ENCODE peak calls at places on chromosomes 16 and 17, in nine cellular contexts. C is adrenal gland, D is lower leg skin, X is stomach, T is Peyer's patch, Z is esophagus muscularis mucosa, P is body of pancreas, Y is A549, O is breast epithelium. L is an unnamed sample.

GRCh38 chr17:1713878-1714487 is 3.8 kb upstream of the TLCD2 start:
- DNase-seq in C (peak), D (peak), X (peak), T (no peak), Z (no peak), P (peak), Y (peak), O (no peak), L (no peak)

GRCh38 chr17:65055708-65056638 is 567 bp downstream of the GNA13 start:
- DNase-seq in C (peak), D (peak), X (peak), T (peak), Z (no peak), P (peak), Y (peak), O (peak), L (no peak)

GRCh38 chr17:66387391-66387981 is 85.1 kb downstream of the PRKCA start:
- DNase-seq in C (no peak), D (no peak), X (no peak), T (no peak), Z (no peak), P (no peak), Y (no peak), O (no peak), L (no peak)

GRCh38 chr17:68600881-68601564 is at the start of gene FAM20A:
- DNase-seq in C (peak), D (peak), X (peak), T (no peak), Z (peak), P (peak), Y (peak), O (no peak), L (peak)

GRCh38 chr17:3888343-3889171 is 4.3 kb downstream of the CAMKK1 start:
- DNase-seq in C (peak), D (peak), X (peak), T (no peak), Z (no peak), P (peak), Y (no peak), O (peak), L (no peak)

GRCh38 chr16:55622930-55623561 is 32.7 kb upstream of the SLC6A2 start:
- DNase-seq in C (peak), D (no peak), X (no peak), T (no peak), Z (peak), P (peak), Y (peak), O (no peak), L (no peak)

GRCh38 chr16:46558018-46558417 is 63.2 kb downstream of the SHCBP1 start:
- DNase-seq in C (no peak), D (no peak), X (no peak), T (no peak), Z (no peak), P (no peak), Y (no peak), O (no peak), L (no peak)

GRCh38 chr17:49191407-49191916 is 18.9 kb downstream of the GNGT2 start:
- DNase-seq in C (no peak), D (no peak), X (no peak), T (no peak), Z (no peak), P (no peak), Y (no peak), O (no peak), L (no peak)

GRCh38 chr16:68079616-68080344 is 5.4 kb upstream of the NFATC3 start:
- DNase-seq in C (peak), D (peak), X (peak), T (peak), Z (peak), P (peak), Y (no peak), O (no peak), L (no peak)

GRCh38 chr17:7835818-7836595 is 2.0 kb downstream of the KDM6B start:
- DNase-seq in C (peak), D (peak), X (peak), T (peak), Z (peak), P (peak), Y (peak), O (peak), L (no peak)
- TF ChIP-seq POLR2A in C (peak), D (no peak), X (peak), T (peak), Z (no peak), P (peak), Y (peak), O (no peak), L (no peak)

DNA sequence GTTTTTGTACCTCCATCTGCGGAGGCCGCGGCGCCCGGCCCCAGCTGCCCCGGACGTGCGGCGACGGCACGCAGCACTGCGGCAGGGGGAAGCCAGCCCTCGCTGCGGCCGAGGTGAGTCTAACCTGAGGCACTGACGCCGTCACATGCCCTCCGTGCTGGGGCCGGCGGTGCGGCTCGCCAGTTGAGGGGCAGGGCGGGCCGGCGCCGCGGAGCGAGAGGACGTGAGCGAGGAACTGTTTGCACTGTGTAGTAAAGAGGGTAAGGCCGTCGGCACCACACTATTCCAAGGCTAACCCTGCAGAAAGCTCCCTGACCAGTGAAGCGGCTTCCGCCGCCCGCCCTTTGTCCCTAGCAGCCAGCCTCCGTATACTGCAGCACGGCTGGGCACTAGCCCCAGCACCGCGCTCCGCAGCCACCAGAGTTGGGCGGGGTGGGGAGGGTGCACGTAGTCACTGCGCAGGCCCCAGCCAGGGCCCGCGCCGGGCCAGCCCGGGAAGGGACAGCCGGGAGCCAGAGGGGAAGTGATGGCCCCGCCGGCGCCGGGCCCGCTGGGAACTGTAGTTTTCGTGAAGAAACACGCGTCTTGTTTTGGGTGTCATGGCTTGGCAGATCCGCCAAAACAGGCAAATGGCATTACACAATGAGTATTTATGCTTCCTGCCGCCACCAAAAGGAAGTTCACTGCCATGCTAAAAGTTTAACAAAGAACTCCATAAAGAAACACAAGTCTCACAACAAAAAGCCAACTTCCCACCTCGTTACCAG is 580 bp upstream of the KANSL1 start:
- DNase-seq in C (peak), D (peak), X (peak), T (peak), Z (peak), P (peak), Y (peak), O (peak), L (peak)
- TF ChIP-seq POLR2A in C (peak), D (peak), X (peak), T (peak), Z (peak), P (peak), Y (peak), O (peak), L (peak)

GRCh38 chr16:85390511-85391174 is 222.5 kb upstream of the GSE1 start:
- DNase-seq in C (peak), D (peak), X (peak), T (peak), Z (peak), P (peak), Y (peak), O (peak), L (no peak)
- TF ChIP-seq POLR2A in C (peak), D (no peak), X (no peak), T (peak), Z (no peak), P (no peak), Y (no peak), O (no peak), L (no peak)

GRCh38 chr16:57187508-57187854 is 1.4 kb downstream of the RSPRY1 start:
- DNase-seq in C (no peak), D (no peak), X (no peak), T (no peak), Z (no peak), P (peak), Y (peak), O (no peak), L (no peak)

GRCh38 chr16:57186630-57187507 is 740 bp downstream of the RSPRY1 start:
- DNase-seq in C (peak), D (no peak), X (no peak), T (peak), Z (no peak), P (peak), Y (peak), O (no peak), L (no peak)

GRCh38 chr16:57184890-57185445 is 871 bp downstream of the PSME3IP1 start:
- DNase-seq in C (no peak), D (no peak), X (no peak), T (no peak), Z (no peak), P (no peak), Y (no peak), O (no peak), L (no peak)

GRCh38 chr16:57185446-57185944 is 344 bp downstream of the PSME3IP1 start:
- DNase-seq in C (peak), D (peak), X (peak), T (no peak), Z (no peak), P (peak), Y (peak), O (peak), L (no peak)

DNA sequence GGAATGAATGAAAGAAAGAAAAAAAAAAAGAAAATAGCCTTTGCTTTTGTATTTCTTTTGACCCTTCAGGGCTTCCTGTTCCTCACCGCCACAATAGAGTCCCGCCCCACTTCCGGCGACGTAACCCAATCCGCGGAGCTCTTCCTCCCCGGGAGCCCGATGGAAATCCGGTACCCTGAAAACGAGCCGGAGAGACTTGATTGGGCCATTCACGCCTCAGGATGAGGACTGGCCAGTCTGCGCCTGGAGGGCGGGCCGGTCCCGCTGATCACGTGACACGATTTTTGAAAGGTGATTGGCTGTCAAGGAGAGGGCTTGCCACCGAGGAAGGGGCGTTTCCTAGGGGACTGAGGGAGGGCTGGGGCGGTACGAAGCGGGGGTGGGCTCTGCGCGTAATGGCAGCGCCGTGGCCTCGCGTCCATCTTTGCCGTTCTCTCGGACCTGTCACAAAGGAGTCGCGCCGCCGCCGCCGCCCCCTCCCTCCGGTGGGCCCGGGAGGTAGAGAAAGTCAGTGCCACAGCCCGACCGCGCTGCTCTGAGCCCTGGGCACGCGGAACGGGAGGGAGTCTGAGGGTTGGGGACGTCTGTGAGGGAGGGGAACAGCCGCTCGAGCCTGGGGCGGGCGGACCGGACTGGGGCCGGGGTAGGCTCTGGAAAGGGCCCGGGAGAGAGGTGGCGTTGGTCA is at the start of the genes PSME3IP1 and RSPRY1:
- DNase-seq in C (peak), D (peak), X (peak), T (peak), Z (peak), P (peak), Y (peak), O (peak), L (peak)
- TF ChIP-seq POLR2A in C (peak), D (peak), X (peak), T (peak), Z (peak), P (peak), Y (peak), O (peak), L (peak)

GRCh38 chr16:69131167-69131748 is 1.1 kb downstream of the CHTF8 start:
- DNase-seq in C (no peak), D (no peak), X (no peak), T (peak), Z (no peak), P (peak), Y (peak), O (no peak), L (no peak)

GRCh38 chr16:69133555-69133954 is 1.1 kb downstream of the UTP4 start:
- DNase-seq in C (no peak), D (no peak), X (no peak), T (no peak), Z (no peak), P (no peak), Y (no peak), O (no peak), L (no peak)

GRCh38 chr16:69132424-69133252 is at the start of the genes CHTF8 and UTP4:
- DNase-seq in C (peak), D (peak), X (peak), T (peak), Z (peak), P (peak), Y (peak), O (peak), L (peak)

GRCh38 chr16:69130461-69130860 is 1.9 kb downstream of the CHTF8 start:
- DNase-seq in C (no peak), D (no peak), X (no peak), T (no peak), Z (no peak), P (no peak), Y (no peak), O (no peak), L (no peak)

DNA sequence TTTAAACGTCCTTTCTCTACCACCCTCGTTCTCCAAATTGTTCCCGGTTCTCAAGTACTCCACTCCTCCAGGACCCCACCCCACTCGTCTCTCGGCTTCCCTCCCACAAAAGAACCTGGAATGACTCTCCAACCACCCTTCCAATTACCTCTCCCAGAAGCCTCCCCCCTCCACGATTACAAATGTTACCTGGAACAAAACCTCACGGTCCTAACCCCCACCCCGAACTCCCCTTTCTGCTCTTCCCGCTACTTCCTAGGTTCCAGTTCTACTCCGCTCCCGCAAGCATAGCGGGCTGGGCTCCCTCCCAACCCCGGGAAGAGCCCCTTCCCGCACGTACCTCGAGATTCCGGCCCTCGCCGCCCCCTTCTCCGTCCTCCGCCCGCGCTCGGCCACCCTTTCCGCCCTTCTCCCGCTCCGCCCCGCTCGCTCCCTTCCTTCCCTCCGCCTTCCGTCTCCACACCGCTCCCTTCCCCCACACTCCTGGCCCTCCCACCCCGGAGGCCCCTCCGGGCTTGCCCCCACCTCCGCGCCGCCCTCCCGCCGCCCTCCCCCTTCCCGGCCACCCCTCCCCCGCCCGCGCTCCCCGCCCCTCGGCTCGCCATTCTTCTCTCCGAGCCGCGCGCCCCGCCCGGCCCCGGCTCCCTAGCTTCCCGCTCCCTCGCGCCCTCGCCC is 502 bp downstream of the CHTF8 start:
- DNase-seq in C (peak), D (peak), X (peak), T (peak), Z (no peak), P (peak), Y (peak), O (peak), L (peak)
- TF ChIP-seq POLR2A in C (no peak), D (no peak), X (no peak), T (no peak), Z (no peak), P (no peak), Y (peak), O (no peak), L (no peak)

DNA sequence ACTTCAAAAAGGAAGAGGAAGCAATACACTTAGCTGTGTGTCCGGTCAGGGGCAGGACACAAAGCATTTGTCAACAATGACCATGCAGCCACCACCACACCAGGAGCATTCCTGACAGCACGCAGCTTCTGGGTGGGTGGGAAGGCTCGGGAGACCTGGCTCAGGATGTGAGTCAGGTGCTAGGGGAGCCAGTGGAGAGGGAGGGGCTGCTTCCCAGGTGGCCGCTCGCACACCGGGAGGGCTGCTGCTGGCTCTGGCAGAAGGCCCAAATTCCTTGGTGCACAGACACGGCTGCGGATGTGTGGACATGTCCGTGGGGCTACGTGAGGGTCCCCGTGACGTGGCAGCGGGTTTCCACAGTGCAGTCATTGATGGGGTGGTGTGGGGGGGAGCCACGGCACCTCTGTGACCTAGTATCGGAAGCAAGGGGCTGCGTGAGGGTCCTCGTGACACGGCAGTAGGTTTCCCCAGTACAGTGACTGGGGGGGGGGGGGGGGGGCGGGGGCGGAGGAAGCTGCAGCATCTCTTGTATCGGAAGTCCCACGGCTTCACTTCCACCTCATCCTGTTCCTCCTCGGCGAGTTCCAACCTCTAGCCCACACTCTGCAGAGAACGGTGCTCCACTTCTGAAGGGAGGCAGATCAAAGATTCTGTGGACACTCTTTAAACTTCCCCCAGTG is 112.8 kb downstream of the ZNF778 start:
- DNase-seq in C (peak), D (no peak), X (peak), T (no peak), Z (no peak), P (peak), Y (peak), O (no peak), L (no peak)
- TF ChIP-seq POLR2A in C (no peak), D (no peak), X (no peak), T (no peak), Z (no peak), P (no peak), Y (no peak), O (no peak), L (no peak)

GRCh38 chr17:51165680-51166197 is 472 bp upstream of the NME2 start:
- DNase-seq in C (no peak), D (no peak), X (peak), T (peak), Z (no peak), P (no peak), Y (peak), O (no peak), L (peak)

GRCh38 chr17:51169340-51169739 is 3.1 kb downstream of the NME2 start:
- DNase-seq in C (no peak), D (no peak), X (no peak), T (no peak), Z (no peak), P (no peak), Y (no peak), O (no peak), L (no peak)

GRCh38 chr17:51166198-51166986 is at the start of gene NME2:
- DNase-seq in C (peak), D (peak), X (peak), T (peak), Z (peak), P (peak), Y (peak), O (peak), L (peak)

GRCh38 chr17:51164911-51165679 is 1.1 kb upstream of the NME2 start:
- DNase-seq in C (peak), D (peak), X (no peak), T (no peak), Z (no peak), P (peak), Y (no peak), O (no peak), L (no peak)

GRCh38 chr17:51166987-51167931 is 1.0 kb downstream of the NME2 start:
- DNase-seq in C (peak), D (peak), X (peak), T (peak), Z (no peak), P (peak), Y (peak), O (no peak), L (peak)
- TF ChIP-seq POLR2A in C (no peak), D (no peak), X (no peak), T (no peak), Z (no peak), P (no peak), Y (no peak), O (no peak), L (no peak)